ENCODE peak calls at places on chromosomes 12 and 14, in six cellular contexts. A, P, Z, M, G and I are unnamed samples.

GRCh38 chr12:54016478-54016964 is 7.7 kb downstream of the HOXC8 start:
- DNase-seq in Z (peak), G (peak), P (peak), A (no peak), M (peak), I (no peak)

GRCh38 chr12:46452061-46452615 is 79.6 kb upstream of the SLC38A2 start:
- DNase-seq in G (no peak), M (no peak), Z (peak), A (no peak), P (no peak), I (no peak)

GRCh38 chr12:120367252-120367923 is 1.6 kb downstream of the MSI1 start:
- DNase-seq in G (peak), M (peak), Z (no peak), P (no peak), A (no peak), I (no peak)

GRCh38 chr12:42281281-42281680 is 43.2 kb upstream of the YAF2 start:
- DNase-seq in M (peak), Z (no peak), G (no peak), A (no peak), P (no peak), I (no peak)

GRCh38 chr12:11823043-11823442 is 173.6 kb downstream of the ETV6 start:
- DNase-seq in Z (no peak), A (peak), G (no peak), M (no peak), P (peak), I (no peak)

GRCh38 chr14:23068792-23069412 is 11.6 kb upstream of the CDH24 start:
- DNase-seq in P (peak), A (peak), G (peak), M (no peak), Z (peak), I (no peak)

GRCh38 chr14:70018713-70019201 is 139.5 kb downstream of the SMOC1 start:
- DNase-seq in M (no peak), A (peak), Z (no peak), G (no peak), P (no peak), I (peak)

GRCh38 chr12:104680506-104680905 is 223.8 kb downstream of the CHST11 start:
- DNase-seq in P (no peak), M (no peak), Z (no peak), G (no peak), A (no peak), I (peak)

GRCh38 chr14:74038015-74038859 is 19.1 kb downstream of the BBOF1 start:
- DNase-seq in Z (peak), G (peak), M (peak), P (no peak), A (peak), I (peak)

GRCh38 chr14:81435578-81436295 is 35.6 kb upstream of the STON2 start:
- DNase-seq in P (no peak), G (peak), M (peak), Z (peak), A (peak), I (no peak)

GRCh38 chr12:80299976-80300375 is 144.1 kb upstream of the PTPRQ start:
- DNase-seq in A (no peak), M (no peak), G (no peak), Z (no peak), P (no peak), I (peak)

GRCh38 chr12:74337951-74338350 is 199.7 kb upstream of the ATXN7L3B start:
- DNase-seq in M (no peak), A (peak), G (peak), P (no peak), Z (peak), I (no peak)

GRCh38 chr12:130747867-130748740 is 32.0 kb upstream of the RIMBP2 start:
- DNase-seq in M (peak), G (peak), Z (peak), P (no peak), A (peak), I (peak)

GRCh38 chr12:91913124-91913523 is 232.5 kb downstream of the BTG1 start:
- DNase-seq in Z (no peak), P (no peak), A (no peak), G (no peak), M (no peak), I (no peak)

GRCh38 chr12:32483499-32483898 is 84.1 kb downstream of the FGD4 start:
- DNase-seq in G (no peak), A (peak), Z (no peak), M (no peak), P (no peak), I (no peak)

GRCh38 chr14:33347816-33348215 is 409.1 kb downstream of the NPAS3 start:
- DNase-seq in Z (no peak), M (no peak), G (no peak), A (peak), P (no peak), I (no peak)

GRCh38 chr12:14259481-14260010 is 105.9 kb upstream of the ATF7IP start:
- DNase-seq in G (no peak), M (no peak), P (no peak), Z (no peak), A (no peak), I (no peak)

GRCh38 chr12:20188930-20189653 is 179.2 kb upstream of the PDE3A start:
- DNase-seq in P (no peak), M (no peak), G (no peak), A (peak), Z (no peak), I (no peak)

GRCh38 chr12:52914722-52915121 is 9.8 kb upstream of the KRT8 start:
- DNase-seq in M (no peak), Z (no peak), P (no peak), G (no peak), A (no peak), I (no peak)

GRCh38 chr14:99603471-99603933 is 505 bp downstream of the CCDC85C start:
- DNase-seq in A (peak), P (no peak), G (peak), M (no peak), Z (peak), I (peak)

GRCh38 chr14:58082491-58083098 is 69.4 kb downstream of the ARMH4 start:
- DNase-seq in A (peak), P (peak), G (peak), Z (peak), M (no peak), I (no peak)

GRCh38 chr12:122960193-122960569 is 6.1 kb downstream of the ABCB9 start:
- DNase-seq in A (no peak), M (no peak), G (no peak), P (no peak), Z (no peak), I (no peak)

GRCh38 chr14:35403085-35403396 is 1.5 kb downstream of the NFKBIA start:
- DNase-seq in A (peak), G (no peak), P (no peak), Z (no peak), M (no peak), I (peak)

GRCh38 chr14:100708349-100709217 is 18.1 kb upstream of the DLK1 start:
- DNase-seq in P (no peak), A (peak), G (no peak), Z (peak), M (no peak), I (no peak)

GRCh38 chr14:99271951-99272668 is at the start of gene BCL11B:
- DNase-seq in G (peak), Z (peak), M (peak), P (peak), A (peak), I (peak)

GRCh38 chr14:85583311-85583710 is 53.4 kb downstream of the FLRT2 start:
- DNase-seq in A (no peak), P (no peak), M (no peak), G (no peak), Z (no peak), I (no peak)

GRCh38 chr12:108572166-108572790 is 9.9 kb downstream of the ISCU start:
- DNase-seq in G (no peak), P (no peak), Z (no peak), A (no peak), M (no peak), I (no peak)

GRCh38 chr12:119319638-119320037 is 14.9 kb upstream of the CCDC60 start:
- DNase-seq in M (no peak), Z (no peak), A (no peak), G (no peak), P (no peak), I (no peak)

GRCh38 chr14:37093364-37093763 is 79.0 kb downstream of the SLC25A21 start:
- DNase-seq in M (no peak), A (no peak), P (no peak), G (no peak), Z (peak), I (no peak)

GRCh38 chr12:15863258-15863835 is 18.8 kb upstream of the STRAP start:
- DNase-seq in P (no peak), G (no peak), Z (peak), A (no peak), M (no peak), I (no peak)

GRCh38 chr14:24279301-24280186 is 8.1 kb upstream of the RABGGTA start:
- DNase-seq in A (peak), M (no peak), P (no peak), Z (peak), G (peak), I (peak)

GRCh38 chr14:90721619-90722305 is 94.5 kb downstream of the TTC7B start:
- DNase-seq in P (no peak), G (no peak), Z (peak), M (no peak), A (no peak), I (no peak)

GRCh38 chr14:77495354-77495753 is 3.3 kb downstream of the ISM2 start:
- DNase-seq in P (no peak), A (peak), G (no peak), M (no peak), Z (no peak), I (no peak)

GRCh38 chr12:10615532-10615931 is 2.1 kb upstream of the MAGOHB start:
- DNase-seq in P (no peak), A (no peak), Z (peak), M (no peak), G (peak), I (no peak)

GRCh38 chr12:25957898-25958253 is 606 bp upstream of the RASSF8 start:
- DNase-seq in M (no peak), G (no peak), Z (peak), A (peak), P (no peak), I (no peak)

GRCh38 chr14:71651228-71651627 is 281.0 kb upstream of the RGS6 start:
- DNase-seq in M (no peak), Z (no peak), P (peak), A (peak), G (no peak), I (no peak)

GRCh38 chr12:53974084-53975018 is at the start of gene HOTAIR:
- DNase-seq in M (peak), G (peak), P (no peak), A (no peak), Z (peak), I (no peak)

GRCh38 chr12:3416159-3416558 is 74.8 kb upstream of the PRMT8 start:
- DNase-seq in A (no peak), G (no peak), P (no peak), M (no peak), Z (no peak), I (no peak)

GRCh38 chr14:74804219-74804825 is 41.2 kb downstream of the YLPM1 start:
- DNase-seq in M (no peak), A (peak), G (peak), Z (peak), P (peak), I (no peak)